ENCODE peak calls at places on chromosomes 2 and 18, in four cellular contexts. C is sigmoid colon, V is AG04450, S is choroid plexus epithelial cell. E is an unnamed sample.

GRCh38 chr2:98444436-98445166 is at the start of gene INPP4A:
- DNase-seq in S (peak), V (no peak), C (peak), E (no peak)

GRCh38 chr2:68937346-68938055 is 15.2 kb downstream of the GKN2 start:
- DNase-seq in S (no peak), C (no peak), V (no peak), E (no peak)

GRCh38 chr2:199070550-199070949 is 387.2 kb downstream of the SATB2 start:
- DNase-seq in S (no peak), C (no peak), V (no peak), E (no peak)

GRCh38 chr2:149458502-149458901 is 128.1 kb downstream of the LYPD6 start:
- DNase-seq in C (no peak), S (no peak), V (no peak), E (no peak)

GRCh38 chr2:203280428-203281064 is 41.7 kb downstream of the CYP20A1 start:
- DNase-seq in V (no peak), S (peak), C (no peak), E (peak)

GRCh38 chr2:174597347-174598047 is at the start of gene WIPF1:
- DNase-seq in S (peak), C (no peak), V (no peak), E (no peak)

GRCh38 chr2:43224571-43225092 is 1.8 kb downstream of the ZFP36L2 start:
- DNase-seq in V (no peak), C (peak), S (peak), E (no peak)

GRCh38 chr2:240655931-240656886 is 26.5 kb downstream of the AQP12B start:
- DNase-seq in C (peak), S (peak), V (no peak), E (no peak)

GRCh38 chr2:235007664-235008457 is 56.0 kb downstream of the SH3BP4 start:
- DNase-seq in C (no peak), S (no peak), V (no peak), E (no peak)

GRCh38 chr2:17690776-17691175 is 62.8 kb downstream of the SMC6 start:
- DNase-seq in V (no peak), C (no peak), S (no peak), E (no peak)

GRCh38 chr2:128665113-128665512 is 346.4 kb upstream of the HS6ST1 start:
- DNase-seq in C (no peak), S (no peak), V (no peak), E (no peak)

GRCh38 chr2:237806334-237806733 is 7.8 kb downstream of the RBM44 start:
- DNase-seq in V (no peak), S (peak), C (no peak), E (no peak)

GRCh38 chr2:240968731-240969624 is 29.4 kb upstream of the SNED1 start:
- DNase-seq in S (no peak), V (no peak), C (no peak), E (no peak)

GRCh38 chr2:25055521-25055920 is 13.6 kb downstream of the EFR3B start:
- DNase-seq in C (no peak), S (no peak), V (no peak), E (no peak)

GRCh38 chr2:211391206-211391605 is 834.8 kb downstream of the CPS1 start:
- DNase-seq in S (no peak), C (no peak), V (no peak), E (no peak)

GRCh38 chr2:216404010-216404618 is 8.2 kb upstream of the SMARCAL1 start:
- DNase-seq in V (no peak), S (peak), C (no peak), E (no peak)

GRCh38 chr2:68742638-68743037 is 8.0 kb downstream of the ARHGAP25 start:
- DNase-seq in S (no peak), C (peak), V (no peak), E (no peak)

GRCh38 chr2:44130441-44130840 is 38.2 kb upstream of the PPM1B start:
- DNase-seq in V (peak), C (no peak), S (peak), E (peak)

GRCh38 chr2:127175821-127176354 is 44.2 kb downstream of the CYP27C1 start:
- DNase-seq in S (no peak), V (no peak), C (peak), E (no peak)

GRCh38 chr2:36805635-36806224 is 109.2 kb downstream of the VIT start:
- DNase-seq in V (no peak), C (no peak), S (no peak), E (no peak)

GRCh38 chr2:178882666-178883440 is 75.6 kb upstream of the TTN start:
- DNase-seq in S (peak), V (no peak), C (no peak), E (no peak)

GRCh38 chr2:104043864-104044263 is 810.1 kb upstream of the POU3F3 start:
- DNase-seq in C (no peak), V (no peak), S (no peak), E (no peak)

GRCh38 chr2:65165595-65165994 is 35.7 kb upstream of the RAB1A start:
- DNase-seq in V (no peak), S (no peak), C (no peak), E (no peak)

GRCh38 chr2:204031056-204031455 is 94.5 kb downstream of the ICOS start:
- DNase-seq in S (no peak), C (no peak), V (no peak), E (no peak)

GRCh38 chr18:2918761-2919550 is 72.2 kb downstream of the EMILIN2 start:
- DNase-seq in S (no peak), C (no peak), V (no peak), E (no peak)

GRCh38 chr2:10382313-10383061 is 65.6 kb downstream of the ODC1 start:
- DNase-seq in C (no peak), S (no peak), V (no peak), E (no peak)

GRCh38 chr18:36697905-36698304 is 130.9 kb downstream of the TPGS2 start:
- DNase-seq in C (no peak), V (peak), S (peak), E (peak)

GRCh38 chr18:49899647-49900330 is 86.5 kb upstream of the ACAA2 start:
- DNase-seq in V (no peak), S (no peak), C (no peak), E (no peak)

GRCh38 chr2:26184555-26185303 is 11.8 kb downstream of the GAREM2 start:
- DNase-seq in S (peak), V (peak), C (peak), E (peak)

GRCh38 chr2:26185954-26186353 is 13.1 kb downstream of the GAREM2 start:
- DNase-seq in S (no peak), C (peak), V (no peak), E (no peak)

GRCh38 chr2:26186371-26186770 is 13.5 kb downstream of the GAREM2 start:
- DNase-seq in C (peak), V (no peak), S (no peak), E (no peak)

GRCh38 chr2:26184086-26184485 is 11.2 kb downstream of the GAREM2 start:
- DNase-seq in S (no peak), V (no peak), C (peak), E (no peak)

GRCh38 chr2:26185304-26185928 is 12.5 kb downstream of the GAREM2 start:
- DNase-seq in V (no peak), S (no peak), C (peak), E (no peak)
- H3K4me3 ChIP-seq in V (peak), S (peak), C (peak), E (peak)

DNA sequence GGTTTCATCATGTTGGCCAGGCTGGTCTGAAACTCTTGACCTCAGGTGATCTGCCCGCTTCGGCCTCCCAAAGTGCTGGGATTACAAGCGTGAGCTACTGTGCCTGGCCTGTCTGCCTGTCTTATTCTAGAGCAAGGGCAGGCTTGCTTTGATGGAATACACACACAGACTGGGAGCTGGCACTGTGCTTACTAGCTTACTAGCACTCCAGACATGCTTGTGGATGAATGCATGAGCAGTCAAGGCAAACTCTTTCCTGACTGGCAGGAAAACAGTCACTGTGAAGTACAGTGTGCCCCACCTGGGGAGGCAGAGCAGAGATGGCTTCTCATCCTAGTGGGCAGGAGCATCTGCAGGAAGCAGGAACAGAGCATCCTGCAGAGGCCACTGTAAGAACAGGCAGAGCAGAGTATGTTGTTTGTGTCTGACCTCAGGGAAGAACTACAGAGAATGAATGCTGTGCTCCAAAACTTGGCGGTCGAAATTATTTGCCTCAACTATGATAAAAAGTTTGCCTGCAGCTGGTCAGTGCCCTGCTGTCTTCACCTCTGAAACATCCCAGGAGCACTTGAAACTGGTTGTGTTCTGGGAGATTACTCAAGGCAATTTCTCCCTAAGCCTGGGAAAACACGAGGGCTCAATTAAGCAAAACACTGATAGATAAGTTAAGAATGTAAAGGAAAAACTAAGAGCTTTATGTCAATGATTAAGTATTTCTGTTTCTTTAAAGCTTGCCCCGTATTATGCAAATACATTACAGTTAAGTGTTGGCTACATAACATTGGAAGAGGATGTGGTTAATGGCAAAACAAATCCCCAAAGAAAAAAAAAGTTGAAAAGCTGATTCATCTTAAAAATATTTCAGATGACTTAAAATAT is 102.4 kb downstream of the VAPA start:
- DNase-seq in S (peak), C (peak), V (peak), E (peak)
- H3K4me3 ChIP-seq in S (no peak), C (no peak), V (no peak), E (no peak)

GRCh38 chr2:85019121-85019520 is 48.2 kb downstream of the KCMF1 start:
- DNase-seq in V (no peak), C (no peak), S (no peak), E (no peak)
- H3K4me3 ChIP-seq in V (no peak), C (no peak), S (no peak), E (no peak)

DNA sequence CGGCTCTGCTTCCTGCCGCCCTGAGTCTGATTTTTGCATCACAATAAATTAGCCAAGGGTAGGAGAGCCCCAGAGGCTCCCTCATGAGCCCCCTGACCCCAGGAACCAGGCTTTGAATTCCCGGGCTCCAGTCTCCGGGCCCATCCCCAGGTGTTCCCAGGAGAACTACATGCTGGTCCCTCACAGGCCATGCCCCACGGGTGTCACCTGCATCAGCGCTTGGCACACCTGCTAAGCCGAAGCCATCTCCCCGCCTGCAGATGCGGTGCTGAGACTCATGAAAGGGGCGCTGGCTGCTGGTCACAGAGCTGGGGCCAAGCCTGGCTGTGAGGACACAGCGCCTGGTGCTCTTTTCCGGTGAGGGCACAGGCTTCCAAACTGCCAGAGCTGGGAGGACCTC is 89.0 kb downstream of the INHBB start:
- DNase-seq in V (no peak), C (no peak), S (no peak), E (no peak)
- H3K4me3 ChIP-seq in V (no peak), C (no peak), S (no peak), E (no peak)

DNA sequence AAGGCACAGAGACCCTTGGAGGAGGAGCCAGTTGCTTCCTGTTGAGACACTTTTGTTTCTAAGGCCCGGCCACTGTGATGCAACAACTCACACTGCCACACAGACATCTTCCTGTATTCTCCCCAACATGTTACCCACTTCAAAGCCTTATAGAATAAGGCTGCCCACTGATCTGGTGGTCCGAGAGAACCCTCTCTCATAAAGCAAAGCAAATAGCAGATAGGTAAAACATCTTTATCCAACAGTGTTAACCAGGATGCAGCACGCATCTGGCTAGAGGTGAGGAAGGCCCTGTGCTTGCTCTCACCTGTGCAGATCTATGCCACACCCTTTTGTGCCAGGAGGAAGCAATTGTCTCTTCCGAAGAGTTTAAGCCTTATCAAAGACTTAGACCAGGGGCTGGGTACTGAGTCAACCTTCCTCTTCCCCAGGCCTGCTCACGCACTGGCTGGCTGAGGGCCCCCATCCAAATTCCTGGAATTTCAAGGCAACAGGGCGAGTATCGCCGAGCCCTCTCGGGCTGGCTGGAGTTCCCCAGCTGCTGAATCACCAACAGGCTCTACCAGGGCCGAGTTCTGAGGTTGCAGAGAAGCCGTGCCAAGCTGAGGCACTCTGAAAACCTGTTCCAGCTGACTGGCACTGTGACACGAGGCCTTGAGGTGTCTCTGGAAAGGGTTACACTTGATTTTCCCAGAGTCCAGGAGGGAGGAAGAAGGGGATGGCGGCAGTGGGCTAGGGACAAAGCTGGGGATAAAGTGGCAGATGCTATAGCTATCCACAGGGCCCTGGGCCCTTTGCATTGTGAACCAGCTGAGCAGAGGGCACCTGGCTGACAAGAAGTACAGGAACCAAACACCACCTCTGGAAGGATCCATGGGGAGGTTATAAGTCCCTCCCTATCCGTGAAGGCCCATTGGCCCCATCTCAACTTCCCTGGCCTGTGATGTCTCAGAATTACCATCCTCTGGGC is 29.3 kb downstream of the TGFA start:
- DNase-seq in V (no peak), C (no peak), S (no peak), E (peak)
- H3K4me3 ChIP-seq in V (no peak), C (no peak), S (no peak), E (no peak)

GRCh38 chr2:163737169-163737439 is 1.3 kb upstream of the FIGN start:
- DNase-seq in S (no peak), V (no peak), C (no peak), E (no peak)
- H3K4me3 ChIP-seq in S (peak), V (peak), C (peak), E (peak)

GRCh38 chr2:105787376-105788318 is 42.9 kb downstream of the NCK2 start:
- DNase-seq in C (no peak), V (no peak), S (peak), E (no peak)
- H3K4me3 ChIP-seq in C (no peak), V (no peak), S (no peak), E (no peak)

GRCh38 chr18:55318864-55319516 is 269.0 kb downstream of the TCF4 start:
- DNase-seq in V (peak), C (no peak), S (peak), E (no peak)
- H3K4me3 ChIP-seq in V (peak), C (peak), S (peak), E (peak)

E was measured in AG04449.